ENCODE peak calls at places on chromosomes 1 and 21, in nine cellular contexts. D, A, M, C, K, V, S, Q and T are unnamed samples.

GRCh38 chr1:66733348-66734017 is 18.8 kb upstream of the DYNLT5 start:
- DNase-seq in S (no peak), V (no peak), K (peak), M (peak), A (no peak), D (no peak), Q (no peak), C (peak), T (no peak)

GRCh38 chr21:42624936-42625335 is 28.5 kb upstream of the PDE9A start:
- DNase-seq in V (no peak), A (no peak), Q (no peak), K (no peak), S (no peak), M (no peak), D (no peak), C (no peak), T (no peak)

GRCh38 chr1:242088875-242089274 is 90.0 kb upstream of the MAP1LC3C start:
- DNase-seq in Q (no peak), K (no peak), S (no peak), C (no peak), D (no peak), V (no peak), A (no peak), M (no peak), T (no peak)

GRCh38 chr1:186662752-186663151 is 17.5 kb downstream of the PTGS2 start:
- DNase-seq in C (peak), M (peak), Q (no peak), K (no peak), A (no peak), D (peak), S (no peak), V (peak), T (no peak)

GRCh38 chr1:230350208-230350921 is 75.8 kb downstream of the PGBD5 start:
- DNase-seq in M (peak), S (no peak), A (no peak), D (no peak), V (peak), K (no peak), Q (no peak), C (peak), T (no peak)

GRCh38 chr1:19300211-19300610 is 11.6 kb upstream of the AKR7A3 start:
- DNase-seq in C (no peak), V (no peak), M (no peak), K (no peak), D (no peak), A (no peak), S (no peak), Q (no peak), T (no peak)

GRCh38 chr1:7827134-7827955 is 25.5 kb downstream of the UTS2 start:
- DNase-seq in Q (no peak), A (no peak), V (no peak), D (no peak), K (peak), C (no peak), M (no peak), S (peak), T (peak)

GRCh38 chr1:58308206-58308605 is 238.3 kb downstream of the OMA1 start:
- DNase-seq in D (peak), V (no peak), K (no peak), Q (no peak), C (no peak), S (peak), A (peak), M (no peak), T (no peak)

GRCh38 chr21:33071878-33072306 is 2.0 kb downstream of the OLIG1 start:
- DNase-seq in C (peak), V (peak), Q (no peak), K (peak), A (peak), S (no peak), M (peak), D (peak), T (no peak)

GRCh38 chr1:41622402-41622801 is 137.9 kb upstream of the EDN2 start:
- DNase-seq in M (peak), D (no peak), C (peak), Q (no peak), A (peak), K (peak), V (peak), S (no peak), T (no peak)

GRCh38 chr1:33001282-33001681 is 35.4 kb downstream of the AK2 start:
- DNase-seq in C (no peak), A (peak), Q (no peak), K (no peak), M (no peak), V (no peak), D (no peak), S (no peak), T (no peak)

GRCh38 chr1:212566522-212567479 is 41.8 kb upstream of the ATF3 start:
- DNase-seq in A (no peak), V (peak), S (no peak), C (peak), K (peak), M (peak), Q (no peak), D (peak), T (peak)

GRCh38 chr1:169115891-169116585 is 9.5 kb downstream of the ATP1B1 start:
- DNase-seq in M (peak), C (no peak), A (no peak), V (peak), K (no peak), S (no peak), D (peak), Q (no peak), T (peak)

GRCh38 chr21:44065428-44065827 is 41.8 kb upstream of the PWP2 start:
- DNase-seq in K (peak), C (no peak), A (no peak), S (no peak), Q (no peak), D (no peak), M (no peak), V (peak), T (no peak)

GRCh38 chr1:101314244-101314643 is 77.4 kb downstream of the S1PR1 start:
- DNase-seq in S (no peak), V (peak), M (peak), D (peak), K (no peak), A (no peak), C (peak), Q (no peak), T (no peak)

GRCh38 chr1:90959352-90960206 is 62.3 kb downstream of the ZNF644 start:
- DNase-seq in V (peak), M (peak), Q (no peak), A (no peak), S (no peak), K (peak), D (no peak), C (peak), T (no peak)

GRCh38 chr1:208523007-208523406 is 278.8 kb upstream of the PLXNA2 start:
- DNase-seq in D (no peak), Q (no peak), A (peak), C (no peak), V (no peak), K (no peak), S (no peak), M (no peak), T (no peak)

GRCh38 chr1:37602750-37603694 is 7.3 kb upstream of the GNL2 start:
- DNase-seq in V (peak), D (peak), Q (peak), C (peak), A (peak), K (peak), S (peak), M (peak), T (no peak)

GRCh38 chr1:240947438-240948224 is 335.7 kb upstream of the GREM2 start:
- DNase-seq in C (no peak), V (no peak), S (no peak), M (no peak), A (no peak), D (no peak), K (no peak), Q (no peak), T (no peak)

GRCh38 chr1:25128168-25128621 is 104.1 kb downstream of the SYF2 start:
- DNase-seq in S (no peak), C (no peak), K (no peak), D (no peak), Q (no peak), A (no peak), V (no peak), M (no peak), T (no peak)

GRCh38 chr1:26350701-26351590 is 3.0 kb downstream of the CRYBG2 start:
- DNase-seq in Q (peak), C (no peak), V (peak), S (no peak), D (peak), M (no peak), K (no peak), A (peak), T (peak)

GRCh38 chr1:2985121-2985561 is 36.1 kb upstream of the ACTRT2 start:
- DNase-seq in K (peak), M (peak), C (no peak), S (no peak), D (peak), Q (peak), V (no peak), A (no peak), T (no peak)

GRCh38 chr1:32144033-32144432 is 35.4 kb upstream of the TXLNA start:
- DNase-seq in D (no peak), M (no peak), S (no peak), A (no peak), K (peak), Q (no peak), C (no peak), V (no peak), T (no peak)

GRCh38 chr1:162627662-162628296 is 4.5 kb upstream of the DDR2 start:
- DNase-seq in K (peak), D (peak), A (no peak), M (peak), V (peak), Q (no peak), C (peak), S (peak), T (no peak)

GRCh38 chr1:222909586-222909985 is 94.7 kb downstream of the DISP1 start:
- DNase-seq in C (peak), A (no peak), Q (no peak), D (peak), S (no peak), M (peak), K (peak), V (peak), T (no peak)

GRCh38 chr1:86915737-86916235 is 1.4 kb downstream of the HS2ST1 start:
- DNase-seq in C (peak), Q (no peak), V (no peak), M (no peak), A (no peak), S (no peak), K (no peak), D (no peak), T (no peak)

GRCh38 chr21:20086508-20086907 is 911.7 kb upstream of the NCAM2 start:
- DNase-seq in Q (no peak), K (no peak), S (no peak), M (no peak), C (no peak), A (no peak), V (no peak), D (no peak), T (no peak)

GRCh38 chr1:165896277-165896676 is 68.9 kb downstream of the UCK2 start:
- DNase-seq in V (peak), K (peak), D (no peak), Q (no peak), S (no peak), A (peak), M (peak), C (peak), T (no peak)

GRCh38 chr1:24437631-24438396 is 22.2 kb downstream of the NIPAL3 start:
- DNase-seq in V (peak), D (no peak), C (peak), A (peak), Q (no peak), M (peak), S (no peak), K (peak), T (no peak)

GRCh38 chr1:57369889-57370288 is 54.0 kb downstream of the DAB1 start:
- DNase-seq in V (no peak), C (no peak), D (no peak), K (no peak), A (no peak), Q (no peak), M (no peak), S (no peak), T (no peak)

GRCh38 chr21:38768385-38769071 is 37.2 kb upstream of the ETS2 start:
- DNase-seq in Q (no peak), M (peak), V (peak), K (peak), C (peak), A (no peak), S (no peak), D (no peak), T (no peak)

GRCh38 chr1:19672237-19672636 is 7.6 kb downstream of the HTR6 start:
- DNase-seq in V (no peak), K (no peak), S (no peak), A (no peak), M (no peak), D (no peak), C (no peak), Q (no peak), T (no peak)

GRCh38 chr1:53135735-53136114 is 6.7 kb downstream of the SLC1A7 start:
- DNase-seq in S (no peak), A (no peak), C (peak), Q (no peak), K (peak), V (peak), M (peak), D (no peak), T (no peak)

GRCh38 chr21:37765501-37765900 is 150.8 kb downstream of the KCNJ6 start:
- DNase-seq in M (no peak), V (no peak), K (no peak), Q (no peak), C (no peak), D (no peak), S (no peak), A (no peak), T (no peak)

GRCh38 chr1:153741946-153742345 is 14.1 kb downstream of the INTS3 start:
- DNase-seq in Q (no peak), C (no peak), M (no peak), S (no peak), D (no peak), V (no peak), A (no peak), K (no peak), T (no peak)

GRCh38 chr1:153746174-153746573 is 18.3 kb downstream of the INTS3 start:
- DNase-seq in C (no peak), M (no peak), D (peak), Q (no peak), V (no peak), A (peak), K (no peak), S (no peak), T (no peak)

GRCh38 chr1:153745417-153745816 is 17.6 kb downstream of the INTS3 start:
- DNase-seq in Q (no peak), D (peak), V (no peak), K (no peak), M (no peak), A (peak), S (peak), C (no peak), T (no peak)

DNA sequence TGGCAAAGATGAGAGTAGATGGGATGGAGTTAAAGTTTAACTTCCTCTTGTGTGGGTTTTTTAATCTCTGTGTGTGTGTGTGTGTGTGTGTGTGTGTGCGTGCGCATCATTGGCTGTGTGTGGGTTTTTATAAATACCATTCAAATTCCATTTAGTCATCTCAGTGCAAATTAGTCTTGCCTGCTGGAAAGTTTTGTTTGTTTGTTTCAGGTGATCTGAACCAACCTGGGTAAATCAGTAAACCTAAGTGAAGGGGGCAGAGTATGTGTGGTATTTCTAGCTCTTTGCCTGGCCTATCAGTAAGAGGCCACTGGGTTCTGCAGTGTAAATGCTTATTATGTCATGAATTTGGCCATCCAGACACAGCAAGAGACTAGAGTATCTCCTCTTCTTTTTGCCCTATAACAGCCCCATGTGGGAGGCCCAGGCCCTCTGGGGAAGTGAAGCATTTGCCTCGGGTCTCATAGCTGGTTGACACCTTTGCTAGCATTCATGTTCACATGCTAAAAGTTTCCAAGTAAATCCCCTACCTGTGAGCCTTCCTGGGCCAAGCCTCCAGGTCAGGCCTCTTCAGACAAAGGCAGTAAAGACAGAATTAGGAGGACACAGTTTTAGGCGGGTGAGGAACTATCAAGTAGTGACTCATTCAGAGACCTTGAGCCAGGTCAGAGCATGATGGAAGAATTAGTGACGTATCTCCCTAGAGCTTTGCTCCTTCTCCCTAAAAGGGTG is 14.7 kb downstream of the INTS3 start:
- DNase-seq in D (peak), C (peak), S (no peak), Q (no peak), M (peak), V (peak), K (peak), A (no peak), T (no peak)
- H3K9ac ChIP-seq in D (no peak), C (peak), S (peak), Q (no peak), M (peak), V (no peak), K (no peak), A (no peak), T (no peak)

GRCh38 chr1:196559314-196559713 is 48.9 kb downstream of the KCNT2 start:
- DNase-seq in V (no peak), M (no peak), S (no peak), D (no peak), A (no peak), K (no peak), Q (no peak), C (no peak), T (no peak)

GRCh38 chr1:196557797-196558196 is 50.4 kb downstream of the KCNT2 start:
- DNase-seq in A (no peak), K (peak), C (peak), M (peak), Q (no peak), D (no peak), V (no peak), S (no peak), T (no peak)

GRCh38 chr1:196563768-196564167 is 44.5 kb downstream of the KCNT2 start:
- DNase-seq in Q (no peak), S (no peak), D (no peak), M (no peak), A (no peak), C (no peak), V (no peak), K (no peak), T (no peak)

DNA sequence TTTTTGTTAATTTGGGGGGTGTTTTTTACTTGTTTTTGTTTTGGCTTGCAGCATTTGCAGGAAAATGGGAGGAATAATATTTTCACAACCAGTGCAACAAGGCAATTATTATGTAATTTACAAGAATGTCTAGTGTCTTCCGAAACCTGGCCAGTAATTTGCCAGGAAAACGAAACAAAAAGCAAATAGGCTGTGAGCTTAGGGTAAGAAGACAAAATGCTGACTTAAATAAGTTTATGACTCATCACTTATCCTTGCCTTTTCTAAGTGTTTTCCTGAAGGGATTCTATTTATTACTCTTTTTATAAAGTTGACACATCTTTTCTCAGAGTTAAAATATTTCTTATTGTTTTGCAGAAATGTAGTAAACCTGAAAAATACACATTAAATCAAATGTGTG is 49.8 kb downstream of the KCNT2 start:
- DNase-seq in M (peak), K (peak), D (peak), Q (no peak), V (peak), S (no peak), A (no peak), C (peak), T (no peak)
- H3K9ac ChIP-seq in M (peak), K (no peak), D (no peak), Q (no peak), V (no peak), S (no peak), A (no peak), C (peak), T (no peak)

DNA sequence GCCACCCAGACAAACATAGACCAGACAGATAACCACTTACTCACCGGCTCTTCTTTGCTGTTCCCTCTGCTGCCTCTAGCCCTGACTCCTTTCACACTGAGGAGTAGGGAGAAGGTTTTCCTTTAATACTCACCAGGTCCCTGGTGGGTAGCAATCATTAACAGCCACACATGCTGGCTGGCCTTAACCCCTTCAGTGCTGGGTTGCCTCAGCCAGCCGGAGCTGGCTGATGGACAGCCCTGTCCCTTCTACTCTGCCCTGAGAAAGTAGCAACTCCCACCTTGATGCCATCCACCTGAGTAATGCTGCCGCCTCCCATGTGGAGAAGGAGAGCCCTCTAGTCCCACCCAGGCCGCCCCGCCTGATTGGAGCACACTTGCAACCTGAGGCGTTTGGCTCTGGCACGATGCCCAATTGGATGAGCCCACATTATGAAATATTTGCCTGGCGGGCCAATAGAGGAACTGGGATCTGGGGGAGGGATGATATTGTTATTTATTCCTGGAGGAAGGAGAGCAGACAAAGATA is 71.6 kb downstream of the PLEKHA6 start:
- DNase-seq in K (no peak), M (no peak), V (no peak), A (peak), D (peak), S (no peak), C (peak), Q (no peak), T (peak)
- H3K9ac ChIP-seq in K (no peak), M (no peak), V (no peak), A (no peak), D (peak), S (no peak), C (no peak), Q (no peak), T (no peak)

GRCh38 chr1:198270421-198270820 is 113.6 kb downstream of the NEK7 start:
- DNase-seq in S (no peak), K (no peak), Q (no peak), M (no peak), D (no peak), V (no peak), A (no peak), C (no peak), T (no peak)

GRCh38 chr1:198267921-198268320 is 111.1 kb downstream of the NEK7 start:
- DNase-seq in D (no peak), V (peak), A (no peak), S (no peak), M (peak), K (peak), C (peak), Q (no peak), T (no peak)

GRCh38 chr1:198268784-198269183 is 112.0 kb downstream of the NEK7 start:
- DNase-seq in S (no peak), K (no peak), C (no peak), A (no peak), Q (no peak), M (no peak), D (no peak), V (no peak), T (no peak)

GRCh38 chr1:198271467-198271866 is 114.7 kb downstream of the NEK7 start:
- DNase-seq in V (no peak), C (no peak), Q (no peak), A (no peak), D (no peak), M (no peak), K (no peak), S (no peak), T (no peak)

DNA sequence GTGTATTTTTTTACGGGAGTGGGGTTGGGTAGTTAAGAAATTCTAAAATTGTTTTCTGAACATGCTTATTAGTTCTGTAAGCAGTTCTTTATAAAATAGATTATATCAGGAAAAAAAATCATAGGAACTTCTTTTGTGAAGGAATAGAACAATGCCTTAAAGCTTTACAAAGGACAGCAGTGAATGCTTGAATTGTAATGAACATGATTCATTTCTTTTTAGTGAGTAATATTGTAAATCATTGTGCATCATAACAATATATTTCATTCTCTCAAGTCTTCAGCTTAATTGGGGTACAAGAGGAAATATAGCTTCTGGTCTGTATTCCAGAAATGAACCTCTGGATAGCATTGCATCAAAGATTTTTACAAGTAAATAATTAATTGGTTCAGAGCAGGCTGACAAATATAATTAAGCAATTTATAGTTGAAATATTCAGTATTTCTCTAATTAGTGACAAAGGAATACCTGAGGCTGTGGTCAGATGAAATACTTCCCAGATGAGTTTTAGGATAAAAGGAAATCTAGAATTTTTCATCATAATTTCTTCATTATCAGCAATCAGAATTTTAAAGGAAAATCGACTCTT is 112.6 kb downstream of the NEK7 start:
- DNase-seq in M (no peak), C (peak), Q (no peak), D (no peak), V (no peak), S (no peak), A (no peak), K (no peak), T (no peak)
- H3K9ac ChIP-seq in M (no peak), C (peak), Q (no peak), D (no peak), V (no peak), S (no peak), A (no peak), K (no peak), T (no peak)